ENCODE peak calls at places on chromosomes 3 and 15, in four cellular contexts. U, O, T and Z are unnamed samples.

GRCh38 chr3:138089091-138089490 is 26.3 kb downstream of the DZIP1L start:
- ATAC-seq in U (no peak), O (no peak), T (no peak), Z (no peak)

GRCh38 chr3:39025222-39025970 is 26.3 kb downstream of the SCN11A start:
- ATAC-seq in U (no peak), O (no peak), T (no peak), Z (no peak)

GRCh38 chr15:84598993-84599392 is 1.8 kb upstream of the ZSCAN2 start:
- ATAC-seq in U (peak; percentile 25), O (no peak), T (no peak), Z (no peak)

GRCh38 chr3:158918008-158918407 is 116.2 kb downstream of the MFSD1 start:
- ATAC-seq in U (peak; percentile 97), O (no peak), T (peak; percentile 71), Z (no peak)

GRCh38 chr3:67647390-67647878 is 7.0 kb downstream of the SUCLG2 start:
- ATAC-seq in U (peak; percentile 94), O (peak; percentile 82), T (peak; percentile 60), Z (peak; percentile 34)

GRCh38 chr3:122609798-122610559 is 32.5 kb downstream of the PARP15 start:
- ATAC-seq in U (peak; percentile 88), O (no peak), T (no peak), Z (no peak)

GRCh38 chr15:36814085-36814484 is 234.7 kb downstream of the CDIN1 start:
- ATAC-seq in U (no peak), O (no peak), T (peak; percentile 45), Z (no peak)

GRCh38 chr15:81356252-81356651 is 17.8 kb downstream of the TMC3 start:
- ATAC-seq in U (no peak), O (no peak), T (no peak), Z (no peak)

GRCh38 chr3:99867594-99868437 is 50.2 kb downstream of the CMSS1 start:
- ATAC-seq in U (no peak), O (no peak), T (no peak), Z (no peak)

GRCh38 chr3:69458798-69459197 is 72.9 kb upstream of the FRMD4B start:
- ATAC-seq in U (no peak), O (no peak), T (no peak), Z (no peak)

GRCh38 chr15:57316451-57316850 is 59.9 kb upstream of the CGNL1 start:
- ATAC-seq in U (no peak), O (no peak), T (no peak), Z (no peak)

GRCh38 chr3:145272684-145273083 is 888.3 kb downstream of the PLOD2 start:
- ATAC-seq in U (no peak), O (peak; percentile 75), T (peak; percentile 24), Z (peak; percentile 85)

GRCh38 chr3:20482350-20482749 is 296.3 kb upstream of the SGO1 start:
- ATAC-seq in U (no peak), O (no peak), T (no peak), Z (no peak)

GRCh38 chr15:85963262-85963760 is 116.4 kb upstream of the AGBL1 start:
- ATAC-seq in U (no peak), O (no peak), T (no peak), Z (no peak)

GRCh38 chr3:184811034-184811433 is 932 bp upstream of the VPS8 start:
- ATAC-seq in U (no peak), O (no peak), T (no peak), Z (no peak)

GRCh38 chr3:149480326-149481017 is 6.0 kb downstream of the TM4SF4 start:
- ATAC-seq in U (peak; percentile 100), O (peak; percentile 84), T (peak; percentile 98), Z (peak; percentile 86)

GRCh38 chr3:31066999-31067398 is 172.5 kb upstream of the GADL1 start:
- ATAC-seq in U (no peak), O (no peak), T (peak; percentile 40), Z (peak; percentile 81)

GRCh38 chr3:126469479-126469878 is 6.2 kb downstream of the ZXDC start:
- ATAC-seq in U (no peak), O (no peak), T (no peak), Z (no peak)

GRCh38 chr3:69999191-70000027 is at the start of gene SAMMSON:
- ATAC-seq in U (no peak), O (no peak), T (peak; percentile 80), Z (peak; percentile 58)

GRCh38 chr3:8983591-8983990 is 20.3 kb upstream of the RAD18 start:
- ATAC-seq in U (no peak), O (no peak), T (no peak), Z (no peak)

GRCh38 chr3:128180913-128181312 is 27.6 kb downstream of the EEFSEC start:
- ATAC-seq in U (no peak), O (peak; percentile 40), T (no peak), Z (no peak)

GRCh38 chr3:158845748-158846350 is 44.0 kb downstream of the MFSD1 start:
- ATAC-seq in U (peak; percentile 85), O (no peak), T (peak; percentile 73), Z (no peak)

GRCh38 chr3:111851511-111851954 is 7.5 kb upstream of the PHLDB2 start:
- ATAC-seq in U (peak; percentile 55), O (no peak), T (no peak), Z (peak; percentile 44)

GRCh38 chr3:121998030-121998580 is 23.9 kb downstream of the ILDR1 start:
- ATAC-seq in U (no peak), O (no peak), T (no peak), Z (no peak)

GRCh38 chr15:36601497-36601932 is 22.1 kb downstream of the CDIN1 start:
- ATAC-seq in U (no peak), O (peak; percentile 91), T (peak; percentile 40), Z (peak; percentile 97)

GRCh38 chr15:33068007-33068441 is 126.5 kb downstream of the FMN1 start:
- ATAC-seq in U (no peak), O (peak; percentile 59), T (peak; percentile 87), Z (peak; percentile 74)

GRCh38 chr3:27752926-27753325 is 30.8 kb upstream of the EOMES start:
- ATAC-seq in U (no peak), O (no peak), T (no peak), Z (no peak)

GRCh38 chr15:74122403-74123130 is 7.8 kb upstream of the ISLR2 start:
- ATAC-seq in U (no peak), O (no peak), T (no peak), Z (no peak)

GRCh38 chr15:83930392-83930791 is 276.5 kb downstream of the ADAMTSL3 start:
- ATAC-seq in U (no peak), O (peak; percentile 9), T (peak; percentile 43), Z (no peak)

GRCh38 chr15:68951813-68952212 is 21.5 kb downstream of the SPESP1 start:
- ATAC-seq in U (no peak), O (no peak), T (no peak), Z (no peak)

GRCh38 chr3:45993421-45994027 is 2.1 kb downstream of the FYCO1 start:
- ATAC-seq in U (no peak), O (no peak), T (no peak), Z (no peak)

GRCh38 chr15:58932791-58933310 is 628 bp downstream of the SLTM start:
- ATAC-seq in U (peak; percentile 37), O (no peak), T (peak; percentile 54), Z (peak; percentile 42)

GRCh38 chr3:24504765-24505164 is 10.1 kb upstream of the THRB start:
- ATAC-seq in U (no peak), O (no peak), T (no peak), Z (no peak)

GRCh38 chr3:197125601-197126000 is 96.0 kb upstream of the MELTF start:
- ATAC-seq in U (no peak), O (no peak), T (no peak), Z (no peak)

GRCh38 chr3:102471001-102471400 is 36.2 kb downstream of the ZPLD1 start:
- ATAC-seq in U (peak; percentile 91), O (no peak), T (no peak), Z (no peak)

GRCh38 chr3:98784666-98785600 is 21.8 kb downstream of the ST3GAL6 start:
- ATAC-seq in U (no peak), O (no peak), T (peak; percentile 48), Z (peak; percentile 76)

GRCh38 chr3:48240711-48241491 is at the start of gene ZNF589:
- ATAC-seq in U (peak; percentile 97), O (peak; percentile 92), T (peak; percentile 99), Z (peak; percentile 94)

GRCh38 chr3:132405188-132405587 is 12.1 kb upstream of the DNAJC13 start:
- ATAC-seq in U (no peak), O (no peak), T (no peak), Z (no peak)

DNA sequence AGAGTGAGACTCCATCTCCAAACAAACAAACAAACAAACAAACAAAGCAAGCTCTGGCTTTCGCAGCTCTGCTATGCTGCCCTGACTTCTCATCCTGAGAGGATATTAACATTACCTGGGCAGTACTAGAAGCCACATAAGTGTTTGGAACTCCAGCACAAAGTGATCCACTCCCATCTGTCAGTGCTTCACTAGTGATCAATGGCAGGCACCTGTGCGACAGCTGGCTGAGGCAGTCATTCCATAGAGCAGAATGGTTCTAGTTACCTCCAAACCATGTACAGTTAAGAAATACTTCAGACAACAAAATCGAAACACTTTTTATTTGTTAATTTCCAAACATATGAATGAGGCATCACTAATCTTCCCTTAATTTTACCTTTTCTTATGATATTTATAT is 2.8 kb upstream of the MB21D2 start:
- ATAC-seq in U (no peak), O (no peak), T (no peak), Z (no peak)
- H3K27me3 ChIP-seq in U (no peaks in the 10 kb centered on the region), O (no peaks in the 10 kb centered on the region), T (no peaks in the 10 kb centered on the region), Z (no peaks in the 10 kb centered on the region)

GRCh38 chr3:11716576-11717250 is 73.0 kb upstream of the VGLL4 start:
- ATAC-seq in U (no peak), O (no peak), T (no peak), Z (no peak)
- H3K27ac ChIP-seq in U (no peak overlapping the region), O (no peak overlapping the region), T (peak overlapping the region; percentile 6), Z (no peak overlapping the region)

GRCh38 chr3:12840591-12841084 is 727 bp downstream of the RPL32 start:
- ATAC-seq in U (no peak), O (no peak), T (no peak), Z (no peak)

GRCh38 chr3:12841085-12841969 is at the start of gene RPL32:
- ATAC-seq in U (peak; percentile 82), O (peak; percentile 97), T (peak; percentile 96), Z (peak; percentile 95)

GRCh38 chr3:12835005-12835665 is 6.2 kb downstream of the RPL32 start:
- ATAC-seq in U (no peak), O (no peak), T (no peak), Z (no peak)

GRCh38 chr3:12837295-12837986 is 3.9 kb downstream of the RPL32 start:
- ATAC-seq in U (no peak), O (no peak), T (no peak), Z (no peak)

GRCh38 chr3:12838179-12838965 is 3.0 kb downstream of the RPL32 start:
- ATAC-seq in U (no peak), O (no peak), T (no peak), Z (no peak)
- TF ChIP-seq POLR2A in U (no peak), O (no peak), T (no peak), Z (no peak)

GRCh38 chr3:156817931-156818765 is 8.0 kb upstream of the LEKR1 start:
- ATAC-seq in U (no peak), O (no peak), T (no peak), Z (no peak)

GRCh38 chr3:156819842-156820686 is 6.1 kb upstream of the LEKR1 start:
- ATAC-seq in U (no peak), O (no peak), T (no peak), Z (no peak)

GRCh38 chr3:156820687-156821070 is 5.5 kb upstream of the LEKR1 start:
- ATAC-seq in U (no peak), O (no peak), T (no peak), Z (no peak)

GRCh38 chr3:156816794-156817741 is 9.1 kb upstream of the LEKR1 start:
- ATAC-seq in U (peak; percentile 75), O (peak; percentile 85), T (peak; percentile 87), Z (peak; percentile 92)

GRCh38 chr3:156818890-156819289 is 7.3 kb upstream of the LEKR1 start:
- ATAC-seq in U (peak; percentile 46), O (no peak), T (no peak), Z (no peak)
- H3K27me3 ChIP-seq in U (no peaks in the 10 kb centered on the region), O (no peaks in the 10 kb centered on the region), T (no peaks in the 10 kb centered on the region), Z (no peaks in the 10 kb centered on the region)

GRCh38 chr3:119148493-119149180 is 2.7 kb downstream of the TEX55 start:
- ATAC-seq in U (no peak), O (no peak), T (no peak), Z (no peak)
- H3K27ac ChIP-seq in U (no peak overlapping the region), O (no peak overlapping the region), T (no peak overlapping the region), Z (no peak overlapping the region)